ENCODE peak calls at places on chromosomes 6 and 20, in four cellular contexts. C is K562, X is GM12878, T is HepG2. S is an unnamed sample.

GRCh38 chr6:81865712-81866111 is 113.2 kb upstream of the TENT5A start:
- DNase-seq in X (no peak), C (no peak), T (peak; percentile 51), S (no peak)

GRCh38 chr20:55205684-55206083 is 730.3 kb downstream of the DOK5 start:
- DNase-seq in T (no peak), X (no peak), C (no peak), S (no peak)

GRCh38 chr6:51322505-51322904 is 503.8 kb downstream of the TFAP2B start:
- DNase-seq in T (peak; percentile 38), C (no peak), X (no peak), S (no peak)

GRCh38 chr6:143139239-143139784 is 78.6 kb downstream of the AIG1 start:
- DNase-seq in T (no peak), X (no peak), C (no peak), S (no peak)

GRCh38 chr20:12057778-12058177 is 140.1 kb downstream of the BTBD3 start:
- DNase-seq in X (no peak), C (no peak), T (no peak), S (peak; percentile 17)

GRCh38 chr6:166910601-166911000 is 45.7 kb downstream of the RNASET2 start:
- DNase-seq in X (no peak), T (no peak), C (no peak), S (no peak)

GRCh38 chr6:70844301-70844700 is 112.6 kb downstream of the B3GAT2 start:
- DNase-seq in C (no peak), X (no peak), T (no peak), S (no peak)

GRCh38 chr6:32436995-32437836 is 2.5 kb upstream of the HLA-DRA start:
- DNase-seq in X (peak; percentile 95), T (no peak), C (no peak), S (no peak)

GRCh38 chr6:144310761-144311160 is 25.6 kb downstream of the UTRN start:
- DNase-seq in T (no peak), X (no peak), C (no peak), S (no peak)

GRCh38 chr6:14217728-14218637 is 100.4 kb downstream of the CD83 start:
- DNase-seq in X (no peak), T (peak; percentile 14), C (no peak), S (no peak)

GRCh38 chr20:33681728-33682353 is 4.3 kb downstream of the E2F1 start:
- DNase-seq in T (no peak), C (peak; percentile 5), X (no peak), S (no peak)

GRCh38 chr6:167750956-167751358 is 75.8 kb upstream of the AFDN start:
- DNase-seq in T (peak; percentile 77), X (no peak), C (no peak), S (peak; percentile 38)

GRCh38 chr6:10151144-10151915 is 263.5 kb downstream of the TFAP2A start:
- DNase-seq in C (no peak), T (no peak), X (no peak), S (no peak)

GRCh38 chr6:125753218-125753936 is 3.9 kb downstream of the HEY2 start:
- DNase-seq in X (no peak), T (peak; percentile 33), C (no peak), S (no peak)

GRCh38 chr20:25668446-25668845 is 28.2 kb downstream of the ZNF337 start:
- DNase-seq in C (no peak), X (no peak), T (no peak), S (no peak)

GRCh38 chr6:112694986-112695385 is 347.9 kb downstream of the RFPL4B start:
- DNase-seq in T (no peak), X (no peak), C (no peak), S (no peak)

GRCh38 chr6:43522547-43523263 is 5.8 kb downstream of the POLR1C start:
- DNase-seq in C (no peak), X (no peak), T (no peak), S (no peak)

GRCh38 chr20:43844778-43845614 is 69.7 kb upstream of the TOX2 start:
- DNase-seq in X (no peak), T (no peak), C (no peak), S (no peak)

GRCh38 chr6:51844391-51844735 is 243.1 kb downstream of the PKHD1 start:
- DNase-seq in C (no peak), X (no peak), T (no peak), S (peak; percentile 42)

GRCh38 chr20:57414867-57415592 is 23.8 kb downstream of the RBM38 start:
- DNase-seq in T (no peak), C (peak; percentile 78), X (no peak), S (no peak)

GRCh38 chr6:158892266-158892665 is 73.1 kb upstream of the EZR start:
- DNase-seq in T (no peak), C (no peak), X (no peak), S (no peak)

GRCh38 chr20:24755411-24755922 is 193.6 kb upstream of the CST7 start:
- DNase-seq in C (no peak), X (no peak), T (peak; percentile 92), S (no peak)

GRCh38 chr6:119590066-119590465 is 240.5 kb upstream of the MAN1A1 start:
- DNase-seq in C (no peak), X (no peak), T (no peak), S (no peak)

GRCh38 chr6:119598883-119599282 is 249.3 kb upstream of the MAN1A1 start:
- DNase-seq in T (no peak), C (no peak), X (no peak), S (no peak)

GRCh38 chr6:119591235-119591634 is 241.7 kb upstream of the MAN1A1 start:
- DNase-seq in T (no peak), C (no peak), X (no peak), S (no peak)

DNA sequence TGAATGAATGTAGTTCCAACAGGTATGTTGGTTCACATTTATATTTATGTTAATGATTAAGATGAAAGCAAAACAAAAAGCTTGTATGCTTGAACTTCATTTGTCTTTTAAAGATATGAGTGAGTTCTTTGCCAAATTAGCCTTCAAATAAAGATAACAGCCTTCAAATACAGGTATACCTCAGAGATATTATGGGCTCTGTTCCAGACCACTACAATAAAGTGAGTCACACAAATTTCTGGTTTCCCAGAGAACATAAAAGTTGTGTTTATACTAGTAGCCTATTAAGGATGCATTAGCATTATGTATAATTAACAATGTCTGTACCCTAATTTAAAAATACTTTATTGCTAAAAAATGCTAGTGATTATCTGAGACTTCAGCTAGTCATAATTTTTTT is 245.3 kb upstream of the MAN1A1 start:
- DNase-seq in C (no peak), X (no peak), T (no peak), S (no peak)
- TF ChIP-seq CBFB in C (no peak), X (no peak), T (no peak), S (no peak)

GRCh38 chr20:20267685-20268429 is 100.0 kb upstream of the INSM1 start:
- DNase-seq in C (no peak), T (no peak), X (no peak), S (peak; percentile 44)
- TF ChIP-seq SP1 in C (no peak), T (no peak), X (no peak), S (no peak)

DNA sequence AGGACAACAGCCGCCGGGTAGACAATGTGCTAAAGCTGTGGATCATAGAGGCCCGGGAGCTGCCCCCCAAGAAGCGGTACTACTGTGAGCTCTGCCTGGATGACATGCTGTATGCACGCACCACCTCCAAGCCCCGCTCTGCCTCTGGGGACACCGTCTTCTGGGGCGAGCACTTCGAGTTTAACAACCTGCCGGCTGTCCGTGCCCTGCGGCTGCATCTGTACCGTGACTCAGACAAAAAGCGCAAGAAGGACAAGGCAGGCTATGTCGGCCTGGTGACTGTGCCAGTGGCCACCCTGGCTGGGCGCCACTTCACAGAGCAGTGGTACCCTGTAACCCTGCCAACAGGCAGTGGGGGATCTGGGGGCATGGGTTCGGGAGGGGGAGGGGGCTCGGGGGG is 16.7 kb upstream of the ZBTB9 start:
- DNase-seq in T (no peak), X (no peak), C (no peak), S (no peak)
- TF ChIP-seq MAX in T (no peak), X (no peak), C (no peak), S (no peak)

GRCh38 chr20:18679020-18679419 is 91.2 kb downstream of the DTD1 start:
- DNase-seq in X (no peak), C (no peak), T (no peak), S (no peak)
- TF ChIP-seq CBFB in X (no peak), C (no peak), T (no peak), S (no peak)

DNA sequence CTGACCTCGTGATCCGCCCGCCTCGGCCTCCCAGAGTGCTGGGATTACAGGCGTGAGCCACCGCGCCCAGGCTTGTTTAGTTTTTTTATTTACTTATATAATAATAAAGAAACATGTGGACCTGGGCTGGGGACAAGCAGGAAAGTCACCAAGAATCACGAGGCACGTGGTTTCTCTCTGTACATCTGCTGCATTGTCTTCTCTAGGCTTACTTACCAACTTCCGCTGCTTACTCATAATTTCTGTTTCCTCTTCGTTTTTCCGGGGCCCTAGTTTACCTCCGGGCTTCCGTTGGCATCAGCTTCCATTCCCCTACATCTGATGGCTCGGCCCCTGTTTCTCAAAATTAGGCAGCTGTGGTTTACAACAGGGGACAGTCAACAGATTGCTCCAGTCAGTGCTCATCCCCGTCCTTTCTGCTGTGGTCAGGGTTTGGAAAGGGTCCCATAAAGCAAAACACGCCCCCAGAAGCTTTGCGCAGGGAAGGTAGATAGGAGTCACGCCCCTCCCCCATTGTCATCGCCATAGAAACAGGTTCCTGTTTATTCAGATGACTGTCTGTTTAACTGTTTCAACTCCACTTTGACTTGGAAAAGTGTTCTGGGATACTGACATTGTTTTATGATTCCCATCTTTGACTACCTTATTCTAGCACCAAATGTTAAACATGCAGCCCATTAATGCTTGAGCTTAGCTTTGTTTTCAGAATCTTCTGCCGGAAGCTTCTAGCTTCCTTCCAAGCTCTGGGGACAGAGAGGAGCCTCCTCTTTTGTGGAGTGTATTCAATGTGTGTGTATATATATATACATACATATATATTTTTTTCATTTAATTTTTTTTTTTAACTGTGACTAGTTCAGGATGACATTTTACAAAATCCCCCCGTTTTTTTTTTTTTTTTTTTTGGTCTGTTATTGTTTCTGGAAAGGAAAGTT is 32.0 kb upstream of the TXLNB start:
- DNase-seq in X (no peak), C (no peak), T (peak; percentile 7), S (peak; percentile 63)
- TF ChIP-seq SP1 in X (no peak), C (no peak), T (no peak), S (no peak)

DNA sequence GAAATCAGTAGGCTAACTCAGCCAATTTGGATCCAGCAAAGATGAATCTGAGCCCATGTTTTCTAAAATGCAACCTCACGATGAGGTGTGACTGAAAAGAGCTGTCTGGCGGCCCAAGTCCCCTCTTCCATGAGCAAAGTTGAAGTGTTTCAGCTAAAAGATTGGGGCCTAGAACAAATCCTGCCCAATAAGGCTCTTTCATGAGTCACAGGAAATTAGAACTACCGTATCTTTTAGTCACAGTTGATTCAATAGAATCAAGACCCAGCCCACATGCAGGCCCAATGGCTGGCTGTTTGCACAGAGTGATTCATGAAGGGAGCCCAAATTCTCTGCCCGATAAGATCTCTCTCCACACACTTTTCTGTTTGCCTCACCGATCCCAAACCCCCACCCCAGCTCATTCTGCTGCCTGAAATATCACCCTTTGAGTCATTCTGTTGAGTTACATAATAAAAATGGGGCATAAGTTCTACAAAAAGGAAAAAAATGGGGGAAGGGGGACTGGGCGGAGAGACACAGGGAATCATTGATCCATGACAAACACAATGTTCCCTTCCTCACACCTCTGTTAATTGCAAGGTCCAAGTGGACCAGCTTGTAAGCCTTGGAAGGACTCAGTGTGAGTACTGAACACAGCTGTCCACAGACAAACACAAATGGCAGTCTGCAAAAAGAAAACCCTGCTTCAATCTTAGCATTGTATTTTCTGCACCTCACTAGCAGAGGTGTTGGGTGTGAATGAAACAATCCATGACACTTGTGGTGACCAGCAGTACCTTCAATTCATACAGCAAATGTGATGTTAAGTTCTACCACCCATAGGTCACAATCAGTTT is 13.8 kb downstream of the FOXQ1 start:
- DNase-seq in X (no peak), T (peak; percentile 99), C (no peak), S (no peak)
- TF ChIP-seq MAX in X (no peak), T (peak; percentile 55), C (no peak), S (no peak)

GRCh38 chr6:89146748-89147715 is 1.2 kb downstream of the PM20D2 start:
- DNase-seq in X (no peak), T (peak; percentile 35), C (no peak), S (peak; percentile 46)
- TF ChIP-seq CBFB in X (no peak), T (no peak), C (no peak), S (no peak)

GRCh38 chr6:19337103-19337502 is 500.1 kb upstream of the ID4 start:
- DNase-seq in X (no peak), C (no peak), T (no peak), S (no peak)
- TF ChIP-seq SP1 in X (no peak), C (no peak), T (no peak), S (no peak)

S was measured in WTC11.